ENCODE peak calls at places on chromosomes 1 and 21, in seven cellular contexts. One of them, this sample, is unnamed.

GRCh38 chr1:24927886-24928630 is 2.0 kb downstream of the RUNX3 start:
- DNase-seq in stimulated activated CD4-positive, alpha-beta T cell treated with anti-CD3 and anti-CD28 coated beads, Interleukin-4, amount 100 ng/mL, for 4 hours: no peak
- DNase-seq in GM12892: no peak
- DNase-seq in adrenal gland: no peak
- DNase-seq in bronchial epithelial cell: no peak
- DNase-seq in HEK293T: no peak
- DNase-seq in activated naive CD4-positive, alpha-beta T cell: no peak
- DNase-seq in this sample: no peak

GRCh38 chr1:211606914-211607751 is 28.2 kb upstream of the SLC30A1 start:
- DNase-seq in GM12892: peak
- DNase-seq in bronchial epithelial cell: no peak
- DNase-seq in stimulated activated CD4-positive, alpha-beta T cell treated with anti-CD3 and anti-CD28 coated beads, Interleukin-4, amount 100 ng/mL, for 4 hours: no peak
- DNase-seq in adrenal gland: no peak
- DNase-seq in HEK293T: no peak
- DNase-seq in activated naive CD4-positive, alpha-beta T cell: no peak
- DNase-seq in this sample: peak

GRCh38 chr1:169044296-169044695 is 62.2 kb upstream of the ATP1B1 start:
- DNase-seq in activated naive CD4-positive, alpha-beta T cell: no peak
- DNase-seq in GM12892: no peak
- DNase-seq in bronchial epithelial cell: peak
- DNase-seq in adrenal gland: no peak
- DNase-seq in HEK293T: no peak
- DNase-seq in stimulated activated CD4-positive, alpha-beta T cell treated with anti-CD3 and anti-CD28 coated beads, Interleukin-4, amount 100 ng/mL, for 4 hours: peak
- DNase-seq in this sample: no peak

GRCh38 chr1:228930479-228930957 is 195.2 kb downstream of the RHOU start:
- DNase-seq in HEK293T: no peak
- DNase-seq in stimulated activated CD4-positive, alpha-beta T cell treated with anti-CD3 and anti-CD28 coated beads, Interleukin-4, amount 100 ng/mL, for 4 hours: no peak
- DNase-seq in GM12892: no peak
- DNase-seq in adrenal gland: no peak
- DNase-seq in bronchial epithelial cell: peak
- DNase-seq in activated naive CD4-positive, alpha-beta T cell: no peak
- DNase-seq in this sample: no peak

GRCh38 chr1:1539310-1540014 is 962 bp downstream of the TMEM240 start:
- DNase-seq in adrenal gland: peak
- DNase-seq in bronchial epithelial cell: no peak
- DNase-seq in GM12892: no peak
- DNase-seq in stimulated activated CD4-positive, alpha-beta T cell treated with anti-CD3 and anti-CD28 coated beads, Interleukin-4, amount 100 ng/mL, for 4 hours: no peak
- DNase-seq in activated naive CD4-positive, alpha-beta T cell: no peak
- DNase-seq in HEK293T: no peak
- DNase-seq in this sample: no peak

GRCh38 chr1:228830185-228830953 is 95.1 kb downstream of the RHOU start:
- DNase-seq in adrenal gland: no peak
- DNase-seq in GM12892: no peak
- DNase-seq in bronchial epithelial cell: no peak
- DNase-seq in HEK293T: no peak
- DNase-seq in activated naive CD4-positive, alpha-beta T cell: no peak
- DNase-seq in stimulated activated CD4-positive, alpha-beta T cell treated with anti-CD3 and anti-CD28 coated beads, Interleukin-4, amount 100 ng/mL, for 4 hours: no peak
- DNase-seq in this sample: no peak

GRCh38 chr1:6414443-6414844 is 5.3 kb downstream of the HES2 start:
- DNase-seq in bronchial epithelial cell: peak
- DNase-seq in HEK293T: peak
- DNase-seq in GM12892: no peak
- DNase-seq in stimulated activated CD4-positive, alpha-beta T cell treated with anti-CD3 and anti-CD28 coated beads, Interleukin-4, amount 100 ng/mL, for 4 hours: peak
- DNase-seq in adrenal gland: no peak
- DNase-seq in activated naive CD4-positive, alpha-beta T cell: peak
- DNase-seq in this sample: no peak

GRCh38 chr1:63867429-63868176 is 93.8 kb downstream of the ROR1 start:
- DNase-seq in activated naive CD4-positive, alpha-beta T cell: no peak
- DNase-seq in stimulated activated CD4-positive, alpha-beta T cell treated with anti-CD3 and anti-CD28 coated beads, Interleukin-4, amount 100 ng/mL, for 4 hours: no peak
- DNase-seq in bronchial epithelial cell: no peak
- DNase-seq in GM12892: no peak
- DNase-seq in HEK293T: no peak
- DNase-seq in adrenal gland: no peak
- DNase-seq in this sample: no peak

GRCh38 chr1:66999640-67000400 is 54.1 kb downstream of the SLC35D1 start:
- DNase-seq in activated naive CD4-positive, alpha-beta T cell: no peak
- DNase-seq in HEK293T: no peak
- DNase-seq in GM12892: no peak
- DNase-seq in bronchial epithelial cell: no peak
- DNase-seq in stimulated activated CD4-positive, alpha-beta T cell treated with anti-CD3 and anti-CD28 coated beads, Interleukin-4, amount 100 ng/mL, for 4 hours: no peak
- DNase-seq in adrenal gland: no peak
- DNase-seq in this sample: no peak

GRCh38 chr1:112849425-112849966 is 106.5 kb downstream of the SLC16A1 start:
- DNase-seq in bronchial epithelial cell: no peak
- DNase-seq in GM12892: peak
- DNase-seq in activated naive CD4-positive, alpha-beta T cell: no peak
- DNase-seq in stimulated activated CD4-positive, alpha-beta T cell treated with anti-CD3 and anti-CD28 coated beads, Interleukin-4, amount 100 ng/mL, for 4 hours: no peak
- DNase-seq in adrenal gland: peak
- DNase-seq in HEK293T: no peak
- DNase-seq in this sample: no peak

GRCh38 chr21:26115899-26116298 is 54.7 kb downstream of the APP start:
- DNase-seq in adrenal gland: no peak
- DNase-seq in GM12892: no peak
- DNase-seq in stimulated activated CD4-positive, alpha-beta T cell treated with anti-CD3 and anti-CD28 coated beads, Interleukin-4, amount 100 ng/mL, for 4 hours: no peak
- DNase-seq in bronchial epithelial cell: no peak
- DNase-seq in HEK293T: no peak
- DNase-seq in activated naive CD4-positive, alpha-beta T cell: no peak
- DNase-seq in this sample: no peak